ENCODE peak calls at places on chromosomes 6 and 20, in four cellular contexts. L is IMR-90, J is mesenchymal stem cell, F is H1. T is an unnamed sample.
A peak's percentile ranks its signal among the peaks of the same experiment; 100 is the strongest.

GRCh38 chr6:107555449-107555848 is 65.5 kb downstream of the SOBP start:
- DNase-seq in F (no peak), L (no peak), J (no peak), T (no peak)

GRCh38 chr20:44054849-44055248 is 132.1 kb downstream of the JPH2 start:
- DNase-seq in J (no peak), L (no peak), F (no peak), T (no peak)

GRCh38 chr20:18908109-18908508 is 94.5 kb downstream of the SCP2D1 start:
- DNase-seq in F (no peak), J (no peak), L (no peak), T (no peak)

GRCh38 chr6:52284131-52284459 is 447 bp downstream of the MCM3 start:
- DNase-seq in L (peak; percentile 10), J (peak; percentile 51), F (no peak), T (peak; percentile 81)

GRCh38 chr20:38208088-38208487 is 43.0 kb upstream of the TGM2 start:
- DNase-seq in J (no peak), F (no peak), L (no peak), T (no peak)

GRCh38 chr6:63636516-63636968 is 940 bp downstream of the PHF3 start:
- DNase-seq in J (peak; percentile 57), L (peak; percentile 19), F (no peak), T (peak; percentile 45)

GRCh38 chr20:46690219-46691111 is 1.2 kb upstream of the TP53RK start:
- DNase-seq in L (peak; percentile 36), F (no peak), J (peak; percentile 62), T (no peak)

GRCh38 chr6:3159805-3160781 is 2.7 kb upstream of the TUBB2A start:
- DNase-seq in L (no peak), J (peak; percentile 84), F (no peak), T (peak; percentile 76)

DNA sequence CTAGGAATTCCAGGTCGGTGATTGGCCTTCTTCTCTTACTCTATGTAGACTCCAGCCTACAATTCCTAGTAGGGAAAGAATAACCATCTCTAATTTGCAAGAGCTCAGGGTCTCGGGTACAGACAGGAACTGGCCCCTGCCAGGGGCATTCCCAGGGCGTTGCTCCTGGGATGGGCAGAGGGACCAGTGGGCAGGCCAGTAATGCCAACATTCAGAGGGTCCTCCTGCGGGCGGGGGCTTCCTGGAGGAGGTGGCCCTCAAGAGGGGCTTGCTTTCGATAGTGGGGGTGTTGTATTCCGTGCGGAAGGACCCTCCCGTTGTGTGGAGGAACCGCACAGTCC is 129.8 kb upstream of the PRND start:
- DNase-seq in F (no peak), L (no peak), J (no peak), T (no peak)
- H2AK5ac ChIP-seq in F (no peak overlapping the region), L (peak overlapping the region; percentile 78), J (no peak overlapping the region), T (no peak overlapping the region)

GRCh38 chr6:12009180-12009748 is 2.8 kb upstream of the HIVEP1 start:
- DNase-seq in L (no peak), F (no peak), J (no peak), T (no peak)

GRCh38 chr6:12009904-12010634 is 2.0 kb upstream of the HIVEP1 start:
- DNase-seq in L (peak; percentile 59), F (no peak), J (peak; percentile 76), T (no peak)

GRCh38 chr6:12008366-12009179 is 3.5 kb upstream of the HIVEP1 start:
- DNase-seq in L (peak; percentile 43), J (peak; percentile 84), F (no peak), T (peak; percentile 80)

GRCh38 chr6:12010635-12011275 is 1.4 kb upstream of the HIVEP1 start:
- DNase-seq in F (no peak), J (no peak), L (no peak), T (peak; percentile 76)

DNA sequence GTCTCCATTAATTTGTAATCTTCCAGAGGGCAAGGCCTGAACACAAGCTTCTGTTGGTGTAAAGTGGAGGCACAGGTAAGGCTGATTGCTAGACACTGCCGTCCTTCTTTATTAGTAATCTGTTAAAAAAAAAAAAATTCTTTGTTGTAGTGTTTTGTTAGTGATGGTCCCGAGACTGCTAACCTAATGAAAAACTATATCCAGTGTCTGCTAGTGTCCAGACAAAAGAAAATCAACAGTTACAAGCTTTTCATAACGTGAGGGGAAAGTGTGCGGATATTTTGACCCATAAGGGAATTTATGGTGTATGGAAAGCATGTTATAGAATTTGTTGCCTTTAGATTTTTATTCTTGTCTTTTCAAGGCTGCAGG is 4.2 kb upstream of the HIVEP1 start:
- DNase-seq in L (no peak), F (no peak), J (no peak), T (no peak)
- H3K23ac ChIP-seq in L (peak overlapping the region; percentile 82), F (no peak overlapping the region), J (no peak overlapping the region), T (no peak overlapping the region)

DNA sequence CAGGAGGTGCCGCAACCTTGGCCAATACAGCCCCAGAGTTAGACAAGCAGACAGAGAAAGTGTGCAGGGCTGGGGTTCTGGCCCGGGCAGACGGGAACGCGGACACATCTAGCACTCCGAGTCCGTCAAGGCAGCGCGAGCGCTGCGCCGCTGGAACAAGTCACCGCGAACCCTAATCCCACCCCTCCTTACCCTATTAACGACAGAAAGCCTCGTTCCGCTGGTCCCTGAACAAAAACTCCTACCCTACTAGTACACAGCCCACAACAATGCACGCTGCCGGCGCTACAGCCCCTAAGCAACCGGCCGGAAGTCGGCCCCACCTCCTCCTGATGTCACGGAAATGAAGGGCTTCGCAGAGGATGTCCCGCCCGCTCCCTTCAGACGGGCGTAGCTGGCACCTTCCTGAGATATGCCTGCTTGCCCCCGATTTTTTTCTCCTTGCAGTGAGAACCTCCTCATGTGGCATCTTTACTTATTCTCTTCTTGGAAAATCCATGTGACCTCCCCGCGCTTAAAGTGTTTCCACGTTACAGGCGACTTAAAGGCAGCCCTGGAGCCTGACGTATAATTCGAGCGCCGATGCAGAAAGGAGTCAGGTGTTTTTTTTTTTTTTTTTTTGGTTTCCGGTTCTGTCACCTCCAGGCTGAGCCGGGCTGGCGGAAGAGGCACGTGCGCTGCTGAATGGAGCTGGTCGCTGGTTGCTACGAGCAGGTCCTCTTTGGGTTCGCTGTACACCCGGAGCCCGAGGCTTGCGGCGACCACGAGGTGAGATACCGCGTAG is at the start of the genes C6orf52 and PAK1IP1:
- DNase-seq in F (peak; percentile 73), L (peak; percentile 91), J (peak; percentile 96), T (peak; percentile 93)
- H2AK5ac ChIP-seq in F (no peak within 1 kb of the TSS), L (peak within 1 kb of the TSS; percentile 44), J (peak within 1 kb of the TSS; percentile 74), T (no peak within 1 kb of the TSS)

GRCh38 chr20:32976746-32977145 is 27.5 kb downstream of the SUN5 start:
- DNase-seq in J (no peak), F (no peak), L (no peak), T (peak; percentile 14)

GRCh38 chr20:32973077-32973717 is 31.0 kb downstream of the SUN5 start:
- DNase-seq in L (no peak), F (no peak), J (no peak), T (no peak)

GRCh38 chr20:32977281-32978008 is 26.8 kb downstream of the SUN5 start:
- DNase-seq in F (no peak), L (no peak), J (no peak), T (no peak)

GRCh38 chr20:32978009-32978335 is 26.3 kb downstream of the SUN5 start:
- DNase-seq in F (no peak), J (no peak), L (no peak), T (no peak)

GRCh38 chr20:32975698-32976674 is 28.2 kb downstream of the SUN5 start:
- DNase-seq in L (no peak), F (no peak), J (no peak), T (peak; percentile 32)
- H3K23ac ChIP-seq in L (no peak overlapping the region), F (no peak overlapping the region), J (no peak overlapping the region), T (no peak overlapping the region)

GRCh38 chr20:49140411-49140810 is 47.7 kb downstream of the STAU1 start:
- DNase-seq in F (no peak), L (no peak), J (no peak), T (no peak)
- H2AK5ac ChIP-seq in F (no peak overlapping the region), L (no peak overlapping the region), J (no peak overlapping the region), T (no peak overlapping the region)

GRCh38 chr20:32893263-32893877 is 34.6 kb downstream of the EFCAB8 start:
- DNase-seq in F (no peak), L (no peak), J (no peak), T (no peak)
- H3K23ac ChIP-seq in F (no peak overlapping the region), L (no peak overlapping the region), J (no peak overlapping the region), T (no peak overlapping the region)

GRCh38 chr20:1631309-1632227 is 11.8 kb upstream of the SIRPB1 start:
- DNase-seq in L (no peak), J (no peak), F (no peak), T (peak; percentile 48)
- H2AK5ac ChIP-seq in L (no peak overlapping the region), J (peak overlapping the region; percentile 24), F (no peak overlapping the region), T (no peak overlapping the region)

GRCh38 chr20:62335532-62335931 is 31.6 kb downstream of the LAMA5 start:
- DNase-seq in J (no peak), F (no peak), L (no peak), T (no peak)

GRCh38 chr20:62336329-62336728 is 30.8 kb downstream of the LAMA5 start:
- DNase-seq in J (no peak), F (no peak), L (no peak), T (no peak)

GRCh38 chr20:62338294-62338620 is 28.9 kb downstream of the LAMA5 start:
- DNase-seq in J (no peak), F (no peak), L (no peak), T (no peak)

GRCh38 chr20:62337558-62338293 is 29.4 kb downstream of the LAMA5 start:
- DNase-seq in F (no peak), J (no peak), L (no peak), T (no peak)

DNA sequence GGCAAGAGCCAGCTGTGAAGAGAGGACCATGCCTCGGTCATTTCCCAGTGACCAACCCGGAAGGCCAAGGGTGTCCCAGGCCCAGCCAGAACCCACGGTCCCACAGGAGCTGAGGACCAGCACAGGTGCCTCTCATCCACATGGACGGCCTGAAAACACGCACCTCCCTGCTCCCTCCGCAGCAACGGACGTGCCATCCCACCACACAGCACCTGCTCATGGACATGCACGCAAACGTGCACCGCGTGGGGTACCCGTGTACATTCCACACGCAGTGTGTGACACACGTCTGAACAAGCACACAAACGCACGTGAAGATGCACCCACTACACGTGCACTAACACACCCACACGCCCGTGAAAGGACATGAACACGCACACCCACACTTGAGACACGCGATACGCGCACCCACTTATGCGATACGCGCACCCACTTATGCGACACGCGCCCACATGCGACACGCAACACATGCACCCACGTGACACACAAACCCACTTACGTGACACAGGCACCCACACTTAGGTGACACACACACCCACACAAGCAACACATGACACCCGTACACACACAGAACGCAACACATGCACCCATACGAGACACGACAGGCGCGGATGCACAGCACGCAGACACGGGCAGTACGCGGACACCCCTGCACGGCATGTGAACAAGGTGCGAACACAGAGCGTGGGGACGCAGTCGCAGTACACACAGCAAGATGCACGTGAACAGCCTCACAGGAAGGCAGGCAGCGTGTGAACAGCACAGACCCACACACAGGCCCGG is 30.1 kb downstream of the LAMA5 start:
- DNase-seq in L (no peak), F (no peak), J (no peak), T (no peak)
- H3K23ac ChIP-seq in L (no peak overlapping the region), F (no peak overlapping the region), J (no peak overlapping the region), T (no peak overlapping the region)

T was measured in H9.